ENCODE peak calls at places on chromosome 2, in nine cellular contexts. O is neural progenitor cell; U is GM10248; R is astrocyte of the spinal cord; I is CD4-positive, alpha-beta T cell; K is cardiac fibroblast; C is heart right ventricle; S is prostate gland; Y is fibroblast of lung. B is an unnamed sample.

GRCh38 chr2:168734199-168734746 is 68.2 kb upstream of the NOSTRIN start:
- DNase-seq in O (no peak), C (peak), K (no peak), I (no peak), R (no peak), Y (no peak), S (no peak), U (no peak), B (no peak)

GRCh38 chr2:18050001-18050400 is 171.5 kb downstream of the KCNS3 start:
- DNase-seq in K (no peak), R (no peak), Y (no peak), I (no peak), C (no peak), U (no peak), O (no peak), S (no peak), B (no peak)

GRCh38 chr2:147327636-147328035 is 517.2 kb upstream of the ACVR2A start:
- DNase-seq in R (no peak), C (no peak), K (peak), Y (no peak), U (no peak), S (no peak), O (no peak), I (no peak), B (peak)

GRCh38 chr2:173715483-173715882 is 249.7 kb downstream of the SP3 start:
- DNase-seq in S (no peak), O (no peak), C (no peak), K (no peak), R (peak), Y (peak), U (no peak), I (no peak), B (peak)

GRCh38 chr2:219689676-219690628 is 62.5 kb downstream of the SLC4A3 start:
- DNase-seq in U (peak), Y (peak), R (peak), C (peak), S (peak), O (peak), I (peak), K (peak), B (peak)

GRCh38 chr2:49490710-49491109 is 336.4 kb upstream of the FSHR start:
- DNase-seq in O (peak), Y (no peak), S (peak), K (peak), I (no peak), U (peak), R (no peak), C (peak), B (no peak)

GRCh38 chr2:8289111-8289510 is 392.7 kb upstream of the ID2 start:
- DNase-seq in O (no peak), I (no peak), R (no peak), Y (no peak), C (no peak), U (no peak), S (no peak), K (no peak), B (no peak)

GRCh38 chr2:157107877-157108276 is 149.6 kb upstream of the GALNT5 start:
- DNase-seq in S (no peak), O (no peak), I (no peak), C (no peak), Y (peak), R (peak), U (no peak), K (peak), B (peak)

GRCh38 chr2:191581003-191581402 is 96.9 kb upstream of the NABP1 start:
- DNase-seq in U (no peak), C (no peak), O (no peak), I (no peak), S (no peak), K (no peak), R (no peak), Y (no peak), B (no peak)

GRCh38 chr2:30147196-30147714 is 448 bp downstream of the YPEL5 start:
- DNase-seq in K (no peak), C (peak), R (peak), I (peak), S (no peak), O (peak), U (peak), Y (no peak), B (peak)

GRCh38 chr2:60453301-60453700 is 100.2 kb downstream of the BCL11A start:
- DNase-seq in U (no peak), O (peak), R (no peak), K (no peak), Y (no peak), S (no peak), C (no peak), I (no peak), B (no peak)

GRCh38 chr2:207311316-207312005 is 145.7 kb upstream of the KLF7 start:
- DNase-seq in Y (peak), S (no peak), K (peak), R (peak), U (peak), O (no peak), I (no peak), C (peak), B (peak)

GRCh38 chr2:148209598-148209997 is 188.7 kb downstream of the MBD5 start:
- DNase-seq in Y (no peak), C (no peak), S (no peak), K (peak), O (no peak), U (no peak), I (no peak), R (no peak), B (no peak)

GRCh38 chr2:239157766-239158165 is 243.1 kb downstream of the HDAC4 start:
- DNase-seq in R (no peak), I (no peak), S (peak), Y (no peak), U (no peak), O (peak), K (no peak), C (no peak), B (no peak)

GRCh38 chr2:19508-19907 is 26.8 kb downstream of the FAM110C start:
- DNase-seq in U (no peak), Y (no peak), O (no peak), C (no peak), I (no peak), S (no peak), R (no peak), K (no peak), B (no peak)
- TF ChIP-seq CTCF in U (no peak), Y (no peak), O (no peak), C (no peak), I (no peak), S (no peak), R (no peak), K (no peak), B (no peak)

DNA sequence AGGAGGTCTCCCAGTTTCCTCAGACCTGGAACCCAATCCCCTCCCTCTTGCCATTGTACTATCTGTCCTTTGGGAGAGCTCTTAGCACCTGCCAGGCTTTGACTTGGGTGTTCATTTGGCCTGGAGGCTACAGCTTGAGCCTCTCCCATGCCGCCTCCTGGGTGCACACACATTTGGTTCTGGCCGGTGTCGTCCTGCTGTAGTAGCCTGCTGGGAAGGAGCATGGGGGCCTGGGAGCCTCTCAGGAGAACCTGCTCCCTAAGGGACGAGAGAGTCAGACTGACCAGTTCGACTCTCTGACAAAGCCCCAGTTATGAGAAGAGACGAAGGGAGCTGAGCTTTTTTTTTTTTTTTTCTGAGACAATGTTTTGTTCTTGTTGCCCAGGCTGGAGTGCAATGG is 7.4 kb upstream of the SFTPB start:
- DNase-seq in O (no peak), S (no peak), K (no peak), U (no peak), R (no peak), I (no peak), C (no peak), Y (no peak), B (no peak)
- TF ChIP-seq CTCF in O (no peak), S (no peak), K (no peak), U (no peak), R (no peak), I (no peak), C (no peak), Y (no peak), B (no peak)

DNA sequence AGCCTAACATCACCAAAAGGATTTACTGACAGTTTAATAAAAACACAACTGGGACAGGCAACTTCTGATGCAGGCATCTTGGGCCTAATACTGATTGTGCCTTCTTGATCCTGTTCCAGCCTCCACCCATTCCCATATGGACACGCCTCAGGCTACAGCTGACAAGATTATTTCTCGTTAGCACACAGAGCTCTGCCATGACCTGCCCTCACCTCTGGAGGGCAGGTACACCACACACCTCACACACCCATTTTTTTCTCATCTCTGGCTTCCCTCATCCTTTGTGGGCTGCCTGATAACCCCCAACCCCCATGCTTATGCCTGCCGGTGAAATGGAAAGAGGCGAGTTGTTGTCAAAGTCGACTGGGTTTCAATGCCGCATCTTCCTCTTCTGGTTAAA is 147.0 kb downstream of the ANTXR1 start:
- DNase-seq in I (no peak), R (no peak), C (no peak), O (peak), K (no peak), Y (no peak), U (no peak), S (no peak), B (no peak)
- TF ChIP-seq CTCF in I (no peak), R (no peak), C (no peak), O (no peak), K (no peak), Y (no peak), U (no peak), S (no peak), B (no peak)

GRCh38 chr2:218123986-218124385 is 1.8 kb upstream of the CXCR2 start:
- DNase-seq in U (no peak), Y (peak), S (no peak), O (no peak), I (no peak), C (no peak), R (peak), K (no peak), B (no peak)

GRCh38 chr2:218125095-218125494 is 733 bp upstream of the CXCR2 start:
- DNase-seq in Y (no peak), I (no peak), R (no peak), K (peak), U (no peak), C (no peak), O (no peak), S (no peak), B (no peak)

GRCh38 chr2:218128781-218129478 is 3.1 kb downstream of the CXCR2 start:
- DNase-seq in K (no peak), Y (no peak), S (no peak), U (no peak), I (no peak), R (no peak), O (no peak), C (no peak), B (no peak)

GRCh38 chr2:218127929-218128455 is 2.2 kb downstream of the CXCR2 start:
- DNase-seq in C (no peak), O (no peak), U (no peak), I (no peak), K (no peak), S (no peak), R (no peak), Y (no peak), B (no peak)

DNA sequence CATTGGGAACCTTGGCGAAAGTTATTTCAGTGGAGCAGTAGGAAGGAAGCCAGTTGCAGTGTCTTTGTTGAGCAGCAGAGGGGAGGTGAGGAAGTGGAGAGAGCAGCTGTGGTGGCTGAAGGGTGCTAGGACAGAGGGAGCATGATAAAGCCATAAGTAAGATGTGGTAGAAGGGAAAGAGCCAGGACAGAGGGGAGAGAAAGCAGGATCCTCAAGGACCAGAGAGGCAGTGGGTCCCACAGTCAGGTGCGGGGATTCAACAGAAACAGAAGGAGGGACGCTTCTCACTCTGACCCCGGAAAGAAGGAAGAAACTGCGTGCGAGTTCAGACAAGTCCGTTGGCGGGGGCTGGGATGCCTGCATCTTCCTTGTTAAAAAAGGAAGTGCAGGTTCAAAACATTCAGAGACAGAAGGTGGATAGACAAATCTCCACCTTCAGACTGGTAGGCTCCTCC is at the start of gene CXCR2:
- DNase-seq in S (peak), I (no peak), R (no peak), Y (no peak), U (peak), C (no peak), K (no peak), O (no peak), B (no peak)
- TF ChIP-seq CTCF in S (peak), I (no peak), R (no peak), Y (no peak), U (peak), C (no peak), K (no peak), O (no peak), B (no peak)

DNA sequence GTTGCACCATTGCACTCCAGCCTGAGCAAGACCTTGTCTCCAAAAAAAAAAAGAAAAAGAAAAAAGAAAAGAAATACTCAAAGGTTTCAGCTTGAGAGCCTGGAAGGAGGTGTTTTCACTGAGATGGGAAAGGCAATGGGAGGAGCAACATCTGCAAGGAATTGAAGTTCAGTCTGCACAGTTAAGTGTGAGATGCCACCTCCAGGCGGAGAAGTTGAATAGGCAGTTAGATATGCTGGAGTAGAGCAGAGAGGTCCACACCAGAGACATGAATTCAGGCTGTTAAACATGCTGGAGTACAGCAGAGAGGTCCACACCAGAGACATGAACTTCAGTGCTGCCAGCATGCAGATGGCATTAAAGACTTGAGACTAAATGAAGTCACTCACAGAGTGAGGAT is 41.4 kb upstream of the DTNB start:
- DNase-seq in K (peak), R (no peak), U (no peak), Y (no peak), C (no peak), O (no peak), S (no peak), I (no peak), B (no peak)
- TF ChIP-seq CTCF in K (peak), R (no peak), U (no peak), Y (no peak), C (no peak), O (no peak), S (no peak), I (no peak), B (no peak)

DNA sequence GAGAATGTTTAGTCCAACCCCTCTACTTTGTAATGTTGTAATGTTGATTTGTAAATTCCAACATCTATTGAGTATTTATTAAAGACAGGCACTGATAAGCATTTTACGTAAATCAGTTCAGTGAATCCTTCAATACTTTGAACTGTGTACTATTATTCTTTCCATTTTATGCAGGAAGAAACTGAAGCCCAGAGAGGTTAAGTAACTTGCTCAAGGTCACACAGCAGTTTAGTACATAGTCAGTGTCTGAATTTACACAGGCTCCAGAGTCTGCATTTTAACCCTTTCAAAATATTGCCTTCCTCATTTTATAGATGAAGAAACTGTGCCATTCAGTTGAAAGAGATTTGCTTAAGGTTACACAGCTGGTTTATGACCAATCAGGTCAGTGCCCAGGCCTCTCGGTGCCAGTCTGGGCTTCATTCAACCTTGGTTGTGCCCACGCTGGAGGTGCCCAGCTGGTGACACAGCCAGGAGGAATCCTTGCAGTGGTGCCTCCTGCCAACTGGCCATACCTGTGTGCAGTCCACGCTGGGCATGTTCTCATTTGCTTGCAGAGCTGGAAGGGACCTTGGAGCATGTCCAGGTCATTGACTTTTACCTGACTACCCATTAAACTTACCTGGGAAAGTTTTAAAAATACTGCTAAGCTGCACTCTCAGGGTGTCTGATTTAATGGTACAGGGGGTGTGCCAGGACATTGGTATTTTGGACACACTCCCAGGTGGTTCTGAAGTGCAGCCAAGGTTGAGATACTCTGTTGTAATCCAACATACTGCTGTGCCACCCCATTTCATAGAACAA is 74.3 kb upstream of the CYRIA start:
- DNase-seq in R (no peak), U (no peak), C (no peak), S (peak), O (no peak), K (no peak), Y (no peak), I (no peak), B (no peak)
- TF ChIP-seq CTCF in R (no peak), U (no peak), C (no peak), S (no peak), O (no peak), K (no peak), Y (no peak), I (no peak), B (no peak)

GRCh38 chr2:178422097-178422496 is 28.9 kb downstream of the PRKRA start:
- DNase-seq in I (no peak), C (no peak), R (no peak), S (no peak), U (no peak), O (no peak), K (no peak), Y (no peak), B (no peak)

GRCh38 chr2:178420463-178420990 is 30.4 kb downstream of the PRKRA start:
- DNase-seq in Y (no peak), I (no peak), R (no peak), O (no peak), U (no peak), K (no peak), C (no peak), S (no peak), B (no peak)

GRCh38 chr2:178418426-178418825 is 32.5 kb downstream of the PRKRA start:
- DNase-seq in C (no peak), R (no peak), S (no peak), I (no peak), U (no peak), O (no peak), Y (no peak), K (peak), B (peak)

GRCh38 chr2:178417916-178418315 is 33.1 kb downstream of the PRKRA start:
- DNase-seq in K (no peak), O (no peak), I (no peak), S (no peak), Y (no peak), R (no peak), U (no peak), C (no peak), B (no peak)

DNA sequence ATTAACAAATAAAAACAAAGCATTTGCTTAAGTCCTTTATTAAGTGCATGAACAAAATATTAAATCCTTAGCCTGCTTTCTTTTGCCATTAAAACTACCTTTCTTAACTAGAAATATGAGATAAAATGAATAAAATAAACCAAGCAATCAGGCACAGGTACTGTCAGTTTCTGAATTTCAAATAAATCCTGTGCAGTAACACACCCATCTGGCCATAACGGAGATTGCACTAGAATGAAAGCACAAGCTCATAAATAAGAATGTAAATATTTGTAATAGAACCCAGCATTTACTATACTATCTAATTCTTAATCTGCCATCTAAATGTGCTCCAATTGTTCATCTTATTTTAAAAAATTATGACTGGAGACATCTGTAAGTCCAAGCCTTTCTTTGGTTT is 31.9 kb downstream of the PRKRA start:
- DNase-seq in U (no peak), R (peak), Y (no peak), S (peak), C (no peak), I (no peak), K (peak), O (no peak), B (peak)
- TF ChIP-seq CTCF in U (peak), R (peak), Y (peak), S (peak), C (peak), I (peak), K (peak), O (peak), B (peak)